ENCODE peak calls at places on chromosomes 13 and 19, in six cellular contexts. One of them, this sample, is unnamed.

GRCh38 chr13:100543872-100544602 is 44.6 kb downstream of the GGACT start:
- DNase-seq in K562: no peak
- DNase-seq in HepG2: peak
- DNase-seq in GM12878: no peak
- DNase-seq in A549: no peak
- DNase-seq in endothelial cell of umbilical vein: peak
- DNase-seq in this sample: peak

GRCh38 chr19:48448563-48448962 is 2.8 kb downstream of the GRWD1 start:
- DNase-seq in K562: no peak
- DNase-seq in HepG2: no peak
- DNase-seq in GM12878: no peak
- DNase-seq in A549: no peak
- DNase-seq in endothelial cell of umbilical vein: no peak
- DNase-seq in this sample: no peak

GRCh38 chr19:55117063-55117635 is 288 bp downstream of the PPP1R12C start:
- DNase-seq in K562: no peak
- DNase-seq in HepG2: no peak
- DNase-seq in GM12878: no peak
- DNase-seq in A549: no peak
- DNase-seq in endothelial cell of umbilical vein: no peak
- DNase-seq in this sample: peak

GRCh38 chr19:33199441-33200265 is 5.5 kb downstream of the LRP3 start:
- DNase-seq in K562: no peak
- DNase-seq in HepG2: no peak
- DNase-seq in GM12878: no peak
- DNase-seq in A549: no peak
- DNase-seq in endothelial cell of umbilical vein: no peak
- DNase-seq in this sample: peak

GRCh38 chr19:32407004-32407992 is 1.7 kb downstream of the DPY19L3 start:
- DNase-seq in K562: peak
- DNase-seq in HepG2: peak
- DNase-seq in GM12878: no peak
- DNase-seq in A549: no peak
- DNase-seq in endothelial cell of umbilical vein: no peak
- DNase-seq in this sample: peak

GRCh38 chr19:56423276-56423984 is 19.3 kb downstream of the ZNF583 start:
- DNase-seq in K562: no peak
- DNase-seq in HepG2: no peak
- DNase-seq in GM12878: no peak
- DNase-seq in A549: peak
- DNase-seq in endothelial cell of umbilical vein: no peak
- DNase-seq in this sample: peak

GRCh38 chr13:29771247-29771646 is 79.2 kb downstream of the UBL3 start:
- DNase-seq in K562: no peak
- DNase-seq in HepG2: peak
- DNase-seq in GM12878: no peak
- DNase-seq in A549: peak
- DNase-seq in endothelial cell of umbilical vein: peak
- DNase-seq in this sample: peak

GRCh38 chr19:19149402-19149801 is 11.1 kb upstream of the TMEM161A start:
- DNase-seq in K562: no peak
- DNase-seq in HepG2: no peak
- DNase-seq in GM12878: no peak
- DNase-seq in A549: no peak
- DNase-seq in endothelial cell of umbilical vein: no peak
- DNase-seq in this sample: no peak

GRCh38 chr19:48962029-48962848 is 2.9 kb upstream of the FTL start:
- DNase-seq in K562: peak
- DNase-seq in HepG2: peak
- DNase-seq in GM12878: no peak
- DNase-seq in A549: peak
- DNase-seq in endothelial cell of umbilical vein: no peak
- DNase-seq in this sample: peak

GRCh38 chr19:23956051-23956450 is 41.4 kb downstream of the ZNF726 start:
- DNase-seq in K562: no peak
- DNase-seq in HepG2: no peak
- DNase-seq in GM12878: no peak
- DNase-seq in A549: no peak
- DNase-seq in endothelial cell of umbilical vein: no peak
- DNase-seq in this sample: no peak
- TF ChIP-seq MYC in K562: no peak
- TF ChIP-seq MYC in HepG2: no peak
- TF ChIP-seq MYC in GM12878: no peak
- TF ChIP-seq MYC in A549: no peak
- TF ChIP-seq MYC in endothelial cell of umbilical vein: no peak
- TF ChIP-seq MYC in this sample: no peak

GRCh38 chr19:13841339-13842293 is 35.3 kb upstream of the NANOS3 start:
- DNase-seq in K562: no peak
- DNase-seq in HepG2: no peak
- DNase-seq in GM12878: no peak
- DNase-seq in A549: peak
- DNase-seq in endothelial cell of umbilical vein: no peak
- DNase-seq in this sample: peak
- TF ChIP-seq POLR2A in K562: peak
- TF ChIP-seq POLR2A in HepG2: no peak
- TF ChIP-seq POLR2A in GM12878: peak
- TF ChIP-seq POLR2A in A549: no peak
- TF ChIP-seq POLR2A in endothelial cell of umbilical vein: peak
- TF ChIP-seq POLR2A in this sample: peak

DNA sequence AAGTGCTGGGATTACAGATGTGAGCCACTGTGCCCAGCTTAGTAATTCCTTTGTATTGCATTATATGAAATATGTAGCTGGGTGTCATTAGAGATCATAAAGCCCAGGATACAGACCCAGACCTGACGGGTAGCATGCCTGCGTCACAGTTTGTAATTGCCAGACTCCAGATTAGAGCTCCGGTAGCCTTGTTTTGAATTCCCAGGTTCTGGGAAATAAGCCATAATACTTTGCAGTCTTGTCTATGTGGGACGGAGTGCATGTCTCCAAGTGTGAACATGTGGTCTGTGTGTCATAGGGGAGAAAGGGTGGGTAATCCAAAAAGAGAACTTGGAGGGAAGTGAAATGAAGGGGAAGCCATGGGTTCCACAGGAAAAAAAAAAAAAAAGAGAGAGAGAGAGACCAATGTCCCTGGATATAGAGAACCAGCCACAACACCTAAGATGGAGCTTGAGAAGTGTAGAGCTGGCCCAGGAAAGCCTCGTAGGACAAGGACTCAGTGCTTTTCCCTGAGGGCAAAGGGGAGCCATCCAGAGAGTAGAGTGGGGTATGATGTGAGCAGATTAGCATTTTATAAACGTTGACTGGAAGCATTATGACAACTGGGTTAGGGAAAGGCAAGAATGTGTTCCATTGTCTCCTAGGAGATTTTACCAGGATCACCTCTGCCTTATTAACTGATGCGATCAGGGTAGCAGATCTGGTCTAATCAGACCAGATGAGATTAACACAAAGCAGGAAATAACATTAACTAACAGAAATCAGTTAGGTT is 2.6 kb downstream of the ZSCAN4 start:
- DNase-seq in K562: no peak
- DNase-seq in HepG2: no peak
- DNase-seq in GM12878: no peak
- DNase-seq in A549: no peak
- DNase-seq in endothelial cell of umbilical vein: no peak
- DNase-seq in this sample: no peak
- TF ChIP-seq MYC in K562: no peak
- TF ChIP-seq MYC in HepG2: no peak
- TF ChIP-seq MYC in GM12878: no peak
- TF ChIP-seq MYC in A549: no peak
- TF ChIP-seq MYC in endothelial cell of umbilical vein: no peak
- TF ChIP-seq MYC in this sample: no peak

GRCh38 chr13:49444517-49445395 is 682 bp downstream of the SETDB2 start:
- DNase-seq in K562: no peak
- DNase-seq in HepG2: peak
- DNase-seq in GM12878: peak
- DNase-seq in A549: peak
- DNase-seq in endothelial cell of umbilical vein: no peak
- DNase-seq in this sample: peak
- TF ChIP-seq POLR2A in K562: no peak
- TF ChIP-seq POLR2A in HepG2: no peak
- TF ChIP-seq POLR2A in GM12878: no peak
- TF ChIP-seq POLR2A in A549: no peak
- TF ChIP-seq POLR2A in endothelial cell of umbilical vein: no peak
- TF ChIP-seq POLR2A in this sample: peak

GRCh38 chr13:102460806-102461205 is 59.0 kb upstream of the FGF14 start:
- DNase-seq in K562: no peak
- DNase-seq in HepG2: no peak
- DNase-seq in GM12878: no peak
- DNase-seq in A549: no peak
- DNase-seq in endothelial cell of umbilical vein: no peak
- DNase-seq in this sample: no peak
- TF ChIP-seq MYC in K562: no peak
- TF ChIP-seq MYC in HepG2: no peak
- TF ChIP-seq MYC in GM12878: no peak
- TF ChIP-seq MYC in A549: no peak
- TF ChIP-seq MYC in endothelial cell of umbilical vein: no peak
- TF ChIP-seq MYC in this sample: no peak

GRCh38 chr19:50551713-50552187 is 16.5 kb downstream of the LRRC4B start:
- DNase-seq in K562: peak
- DNase-seq in HepG2: no peak
- DNase-seq in GM12878: no peak
- DNase-seq in A549: no peak
- DNase-seq in endothelial cell of umbilical vein: no peak
- DNase-seq in this sample: no peak

GRCh38 chr19:50549927-50550593 is 18.2 kb downstream of the LRRC4B start:
- DNase-seq in K562: no peak
- DNase-seq in HepG2: no peak
- DNase-seq in GM12878: no peak
- DNase-seq in A549: no peak
- DNase-seq in endothelial cell of umbilical vein: no peak
- DNase-seq in this sample: no peak

GRCh38 chr19:50549059-50549926 is 18.9 kb downstream of the LRRC4B start:
- DNase-seq in K562: no peak
- DNase-seq in HepG2: no peak
- DNase-seq in GM12878: no peak
- DNase-seq in A549: no peak
- DNase-seq in endothelial cell of umbilical vein: no peak
- DNase-seq in this sample: no peak

GRCh38 chr19:50551034-50551712 is 17.1 kb downstream of the LRRC4B start:
- DNase-seq in K562: no peak
- DNase-seq in HepG2: no peak
- DNase-seq in GM12878: no peak
- DNase-seq in A549: no peak
- DNase-seq in endothelial cell of umbilical vein: no peak
- DNase-seq in this sample: no peak

GRCh38 chr19:50550594-50550966 is 17.7 kb downstream of the LRRC4B start:
- DNase-seq in K562: no peak
- DNase-seq in HepG2: no peak
- DNase-seq in GM12878: no peak
- DNase-seq in A549: no peak
- DNase-seq in endothelial cell of umbilical vein: no peak
- DNase-seq in this sample: no peak
- TF ChIP-seq POLR2A in K562: no peak
- TF ChIP-seq POLR2A in HepG2: no peak
- TF ChIP-seq POLR2A in GM12878: no peak
- TF ChIP-seq POLR2A in A549: no peak
- TF ChIP-seq POLR2A in endothelial cell of umbilical vein: no peak
- TF ChIP-seq POLR2A in this sample: no peak

GRCh38 chr19:38037151-38037611 is 130.2 kb downstream of the SIPA1L3 start:
- DNase-seq in K562: no peak
- DNase-seq in HepG2: no peak
- DNase-seq in GM12878: no peak
- DNase-seq in A549: no peak
- DNase-seq in endothelial cell of umbilical vein: no peak
- DNase-seq in this sample: no peak

GRCh38 chr19:38033658-38034150 is 126.7 kb downstream of the SIPA1L3 start:
- DNase-seq in K562: no peak
- DNase-seq in HepG2: no peak
- DNase-seq in GM12878: peak
- DNase-seq in A549: no peak
- DNase-seq in endothelial cell of umbilical vein: no peak
- DNase-seq in this sample: no peak

GRCh38 chr19:38036707-38037106 is 129.7 kb downstream of the SIPA1L3 start:
- DNase-seq in K562: no peak
- DNase-seq in HepG2: no peak
- DNase-seq in GM12878: no peak
- DNase-seq in A549: no peak
- DNase-seq in endothelial cell of umbilical vein: no peak
- DNase-seq in this sample: no peak

GRCh38 chr19:38034153-38034835 is 127.3 kb downstream of the SIPA1L3 start:
- DNase-seq in K562: no peak
- DNase-seq in HepG2: no peak
- DNase-seq in GM12878: no peak
- DNase-seq in A549: no peak
- DNase-seq in endothelial cell of umbilical vein: no peak
- DNase-seq in this sample: peak

DNA sequence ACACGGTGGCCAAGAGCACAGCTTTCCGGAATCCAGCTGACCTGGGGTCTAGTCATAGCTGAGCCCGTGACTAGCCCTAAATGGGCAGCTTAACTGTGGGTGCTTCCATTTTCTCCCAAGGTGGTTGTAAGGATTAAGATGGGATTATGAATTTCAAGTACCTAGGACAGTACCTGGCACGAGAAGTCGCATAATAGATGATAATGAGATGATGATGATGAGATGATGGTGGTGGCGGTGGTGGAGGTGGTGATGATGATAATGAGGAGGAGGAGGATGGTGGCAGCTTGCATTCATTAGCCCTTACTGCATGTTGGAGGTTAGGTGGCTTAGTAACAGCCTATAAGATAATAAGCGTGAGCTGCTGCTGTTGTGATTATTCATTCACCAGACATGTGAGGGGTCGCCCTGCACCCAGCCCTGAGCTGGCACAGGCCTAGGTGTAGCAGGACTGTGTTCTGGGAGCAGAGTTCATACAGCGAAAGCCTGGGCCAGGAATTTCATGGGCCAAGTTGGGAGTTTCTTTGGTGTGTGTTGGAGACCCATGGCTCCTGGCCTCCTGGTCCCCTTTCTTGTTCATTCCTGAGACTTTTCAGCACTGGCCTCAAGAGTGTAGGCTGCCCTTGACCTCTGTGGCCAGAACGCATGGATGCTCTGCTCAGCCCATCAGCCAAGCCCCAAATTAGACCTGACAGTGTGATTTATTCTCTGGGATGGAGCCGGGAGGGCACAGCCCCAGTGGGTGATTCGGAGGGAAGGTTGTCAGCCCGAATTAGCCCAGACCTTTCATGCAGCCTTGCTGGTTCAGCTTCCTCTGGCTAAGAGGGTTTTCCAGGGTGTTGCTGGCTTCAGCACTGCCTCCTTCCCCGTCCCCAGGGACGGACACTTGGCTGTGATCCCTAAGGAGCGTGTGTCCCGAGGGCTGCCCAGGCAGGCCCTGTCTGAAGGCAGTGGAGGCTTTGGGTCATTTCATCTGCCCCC is 128.8 kb downstream of the SIPA1L3 start:
- DNase-seq in K562: no peak
- DNase-seq in HepG2: peak
- DNase-seq in GM12878: no peak
- DNase-seq in A549: no peak
- DNase-seq in endothelial cell of umbilical vein: no peak
- DNase-seq in this sample: no peak
- TF ChIP-seq MYC in K562: no peak
- TF ChIP-seq MYC in HepG2: no peak
- TF ChIP-seq MYC in GM12878: no peak
- TF ChIP-seq MYC in A549: no peak
- TF ChIP-seq MYC in endothelial cell of umbilical vein: no peak
- TF ChIP-seq MYC in this sample: no peak

GRCh38 chr19:37217855-37218591 is at the start of gene ZNF383:
- DNase-seq in K562: peak
- DNase-seq in HepG2: peak
- DNase-seq in GM12878: peak
- DNase-seq in A549: peak
- DNase-seq in endothelial cell of umbilical vein: peak
- DNase-seq in this sample: peak
- TF ChIP-seq POLR2A in K562: peak
- TF ChIP-seq POLR2A in HepG2: peak
- TF ChIP-seq POLR2A in GM12878: peak
- TF ChIP-seq POLR2A in A549: peak
- TF ChIP-seq POLR2A in endothelial cell of umbilical vein: peak
- TF ChIP-seq POLR2A in this sample: peak